ENCODE peak calls at places on chromosomes 16 and 17, in four cellular contexts. One of them, this sample, is unnamed.

GRCh38 chr16:89982318-89982717 is 33.8 kb downstream of the DEF8 start:
- DNase-seq in Daoy: no peak
- DNase-seq in left cardiac atrium: no peak
- DNase-seq in CD8-positive, alpha-beta T cell: no peak
- DNase-seq in this sample: no peak

GRCh38 chr17:27659685-27660084 is 28.7 kb downstream of the LGALS9 start:
- DNase-seq in Daoy: no peak
- DNase-seq in left cardiac atrium: no peak
- DNase-seq in CD8-positive, alpha-beta T cell: no peak
- DNase-seq in this sample: no peak

GRCh38 chr16:79164378-79164720 is 436.2 kb downstream of the MAF start:
- DNase-seq in Daoy: no peak
- DNase-seq in left cardiac atrium: no peak
- DNase-seq in CD8-positive, alpha-beta T cell: no peak
- DNase-seq in this sample: no peak

GRCh38 chr17:10105513-10106001 is 92.8 kb downstream of the GAS7 start:
- DNase-seq in Daoy: peak; percentile 66
- DNase-seq in left cardiac atrium: peak; percentile 70
- DNase-seq in CD8-positive, alpha-beta T cell: no peak
- DNase-seq in this sample: no peak

GRCh38 chr17:44102845-44103622 is 20.4 kb downstream of the HDAC5 start:
- DNase-seq in Daoy: no peak
- DNase-seq in left cardiac atrium: no peak
- DNase-seq in CD8-positive, alpha-beta T cell: no peak
- DNase-seq in this sample: no peak

GRCh38 chr16:57409065-57409464 is 4.5 kb downstream of the CCL17 start:
- DNase-seq in Daoy: no peak
- DNase-seq in left cardiac atrium: no peak
- DNase-seq in CD8-positive, alpha-beta T cell: no peak
- DNase-seq in this sample: no peak

GRCh38 chr16:58345574-58346354 is 46.5 kb upstream of the GINS3 start:
- DNase-seq in Daoy: no peak
- DNase-seq in left cardiac atrium: no peak
- DNase-seq in CD8-positive, alpha-beta T cell: no peak
- DNase-seq in this sample: no peak

GRCh38 chr17:38922538-38923291 is 2.7 kb upstream of the LASP1NB start:
- DNase-seq in Daoy: peak; percentile 51
- DNase-seq in left cardiac atrium: peak; percentile 83
- DNase-seq in CD8-positive, alpha-beta T cell: peak; percentile 48
- DNase-seq in this sample: no peak

GRCh38 chr16:68444058-68444657 is 4.2 kb downstream of the SMPD3 start:
- DNase-seq in Daoy: no peak
- DNase-seq in left cardiac atrium: peak; percentile 38
- DNase-seq in CD8-positive, alpha-beta T cell: no peak
- DNase-seq in this sample: no peak

GRCh38 chr16:10548404-10548803 is 32.0 kb downstream of the EMP2 start:
- DNase-seq in Daoy: no peak
- DNase-seq in left cardiac atrium: no peak
- DNase-seq in CD8-positive, alpha-beta T cell: no peak
- DNase-seq in this sample: no peak

GRCh38 chr17:69414408-69415274 is at the start of gene MAP2K6:
- DNase-seq in Daoy: peak; percentile 72
- DNase-seq in left cardiac atrium: peak; percentile 90
- DNase-seq in CD8-positive, alpha-beta T cell: peak; percentile 88
- DNase-seq in this sample: peak; percentile 78

GRCh38 chr17:1754430-1755112 is 7.3 kb upstream of the SERPINF1 start:
- DNase-seq in Daoy: no peak
- DNase-seq in left cardiac atrium: no peak
- DNase-seq in CD8-positive, alpha-beta T cell: no peak
- DNase-seq in this sample: no peak

GRCh38 chr16:9436175-9436574 is 344.7 kb downstream of the HAPSTR1 start:
- DNase-seq in Daoy: no peak
- DNase-seq in left cardiac atrium: no peak
- DNase-seq in CD8-positive, alpha-beta T cell: no peak
- DNase-seq in this sample: no peak

GRCh38 chr16:14071576-14072271 is 605 bp downstream of the MRTFB start:
- DNase-seq in Daoy: no peak
- DNase-seq in left cardiac atrium: peak; percentile 57
- DNase-seq in CD8-positive, alpha-beta T cell: no peak
- DNase-seq in this sample: no peak

GRCh38 chr17:31472137-31472536 is 80.7 kb downstream of the RAB11FIP4 start:
- DNase-seq in Daoy: peak; percentile 81
- DNase-seq in left cardiac atrium: no peak
- DNase-seq in CD8-positive, alpha-beta T cell: no peak
- DNase-seq in this sample: peak; percentile 83

GRCh38 chr16:15781650-15782049 is 75.2 kb downstream of the MYH11 start:
- DNase-seq in Daoy: no peak
- DNase-seq in left cardiac atrium: no peak
- DNase-seq in CD8-positive, alpha-beta T cell: no peak
- DNase-seq in this sample: no peak

GRCh38 chr17:48586355-48586924 is 3.6 kb downstream of the HOXB3 start:
- DNase-seq in Daoy: peak; percentile 35
- DNase-seq in left cardiac atrium: no peak
- DNase-seq in CD8-positive, alpha-beta T cell: no peak
- DNase-seq in this sample: no peak

GRCh38 chr16:85458952-85459351 is 154.2 kb upstream of the GSE1 start:
- DNase-seq in Daoy: no peak
- DNase-seq in left cardiac atrium: no peak
- DNase-seq in CD8-positive, alpha-beta T cell: no peak
- DNase-seq in this sample: no peak

GRCh38 chr16:27305839-27306442 is 7.8 kb upstream of the IL4R start:
- DNase-seq in Daoy: no peak
- DNase-seq in left cardiac atrium: no peak
- DNase-seq in CD8-positive, alpha-beta T cell: no peak
- DNase-seq in this sample: no peak

GRCh38 chr17:37388266-37388665 is 12.5 kb downstream of the C17orf78 start:
- DNase-seq in Daoy: peak; percentile 41
- DNase-seq in left cardiac atrium: no peak
- DNase-seq in CD8-positive, alpha-beta T cell: no peak
- DNase-seq in this sample: no peak

GRCh38 chr16:19765860-19766553 is 47.9 kb downstream of the IQCK start:
- DNase-seq in Daoy: no peak
- DNase-seq in left cardiac atrium: peak; percentile 40
- DNase-seq in CD8-positive, alpha-beta T cell: no peak
- DNase-seq in this sample: no peak

GRCh38 chr17:3558603-3559269 is 1.1 kb upstream of the TRPV3 start:
- DNase-seq in Daoy: peak; percentile 87
- DNase-seq in left cardiac atrium: no peak
- DNase-seq in CD8-positive, alpha-beta T cell: no peak
- DNase-seq in this sample: peak; percentile 81

GRCh38 chr17:56441331-56441730 is 152.2 kb upstream of the NOG start:
- DNase-seq in Daoy: peak; percentile 70
- DNase-seq in left cardiac atrium: peak; percentile 19
- DNase-seq in CD8-positive, alpha-beta T cell: no peak
- DNase-seq in this sample: no peak

GRCh38 chr17:63529711-63530556 is 6.8 kb downstream of the KCNH6 start:
- DNase-seq in Daoy: no peak
- DNase-seq in left cardiac atrium: no peak
- DNase-seq in CD8-positive, alpha-beta T cell: no peak
- DNase-seq in this sample: no peak

GRCh38 chr17:1636732-1637285 is 8.2 kb upstream of the SLC43A2 start:
- DNase-seq in Daoy: no peak
- DNase-seq in left cardiac atrium: no peak
- DNase-seq in CD8-positive, alpha-beta T cell: no peak
- DNase-seq in this sample: no peak

GRCh38 chr16:58464916-58465731 is 34.8 kb upstream of the NDRG4 start:
- DNase-seq in Daoy: no peak
- DNase-seq in left cardiac atrium: peak; percentile 42
- DNase-seq in CD8-positive, alpha-beta T cell: no peak
- DNase-seq in this sample: no peak

GRCh38 chr17:7587831-7588230 is 2.1 kb downstream of the SOX15 start:
- DNase-seq in Daoy: peak; percentile 59
- DNase-seq in left cardiac atrium: no peak
- DNase-seq in CD8-positive, alpha-beta T cell: no peak
- DNase-seq in this sample: peak; percentile 64

GRCh38 chr17:50934161-50934560 is 68.0 kb upstream of the TOB1 start:
- DNase-seq in Daoy: no peak
- DNase-seq in left cardiac atrium: no peak
- DNase-seq in CD8-positive, alpha-beta T cell: no peak
- DNase-seq in this sample: no peak

GRCh38 chr16:22427556-22427955 is 53.1 kb upstream of the CDR2 start:
- DNase-seq in Daoy: no peak
- DNase-seq in left cardiac atrium: no peak
- DNase-seq in CD8-positive, alpha-beta T cell: no peak
- DNase-seq in this sample: no peak